ENCODE peak calls at places on chromosomes 1 and 21, in five cellular contexts. X, G, Y, D and U are unnamed samples.

GRCh38 chr1:205263580-205264190 is 35.9 kb downstream of the TMCC2 start:
- DNase-seq in X (no peak), G (no peak), Y (no peak), D (no peak), U (peak; percentile 84)

GRCh38 chr1:202018226-202018475 is 7.8 kb downstream of the ELF3 start:
- DNase-seq in X (no peak), G (no peak), Y (no peak), D (no peak), U (no peak)

GRCh38 chr1:100780826-100781225 is 61.3 kb downstream of the VCAM1 start:
- DNase-seq in X (no peak), G (no peak), Y (no peak), D (no peak), U (no peak)

GRCh38 chr21:44949161-44950015 is 9.6 kb downstream of the SLX9 start:
- DNase-seq in X (peak; percentile 94), G (peak; percentile 87), Y (peak; percentile 90), D (peak; percentile 94), U (peak; percentile 98)

GRCh38 chr1:10667815-10668214 is 128.6 kb downstream of the CASZ1 start:
- DNase-seq in X (no peak), G (no peak), Y (no peak), D (peak; percentile 48), U (no peak)

GRCh38 chr21:34276711-34277425 is 86.9 kb upstream of the KCNE2 start:
- DNase-seq in X (no peak), G (no peak), Y (no peak), D (no peak), U (no peak)

GRCh38 chr1:239555350-239555749 is 169.0 kb downstream of the CHRM3 start:
- DNase-seq in X (peak; percentile 26), G (no peak), Y (no peak), D (peak; percentile 60), U (no peak)

GRCh38 chr1:224082146-224082545 is 31.8 kb upstream of the FBXO28 start:
- DNase-seq in X (no peak), G (no peak), Y (no peak), D (peak; percentile 36), U (no peak)

GRCh38 chr1:47580451-47580980 is 142.7 kb downstream of the FOXD2 start:
- DNase-seq in X (no peak), G (peak; percentile 29), Y (no peak), D (no peak), U (no peak)

GRCh38 chr1:202135221-202135721 is 9.3 kb downstream of the ARL8A start:
- DNase-seq in X (peak; percentile 69), G (peak; percentile 68), Y (peak; percentile 60), D (peak; percentile 89), U (peak; percentile 98)

GRCh38 chr1:10724948-10725852 is 71.2 kb downstream of the CASZ1 start:
- DNase-seq in X (no peak), G (peak; percentile 53), Y (peak; percentile 80), D (no peak), U (peak; percentile 91)

GRCh38 chr1:48761411-48761810 is 15.3 kb downstream of the BEND5 start:
- DNase-seq in X (no peak), G (no peak), Y (no peak), D (no peak), U (no peak)

GRCh38 chr1:52554756-52555155 is 1.9 kb upstream of the TUT4 start:
- DNase-seq in X (no peak), G (no peak), Y (no peak), D (peak; percentile 30), U (no peak)

GRCh38 chr1:98794196-98794886 is 132.8 kb downstream of the SNX7 start:
- DNase-seq in X (peak; percentile 42), G (peak; percentile 41), Y (no peak), D (peak; percentile 78), U (peak; percentile 46)

GRCh38 chr1:56908619-56909340 is 54.2 kb downstream of the C8A start:
- DNase-seq in X (no peak), G (no peak), Y (no peak), D (no peak), U (no peak)

GRCh38 chr1:179226749-179227148 is 2.7 kb downstream of the ABL2 start:
- DNase-seq in X (no peak), G (no peak), Y (no peak), D (no peak), U (no peak)

GRCh38 chr1:30715216-30715615 is 8.2 kb downstream of the MATN1 start:
- DNase-seq in X (no peak), G (no peak), Y (no peak), D (peak; percentile 51), U (peak; percentile 46)

GRCh38 chr1:43348809-43349593 is 9.8 kb upstream of the CDC20 start:
- DNase-seq in X (peak; percentile 97), G (peak; percentile 83), Y (peak; percentile 94), D (peak; percentile 96), U (peak; percentile 91)

GRCh38 chr1:223076382-223076781 is 66.7 kb downstream of the TLR5 start:
- DNase-seq in X (no peak), G (no peak), Y (no peak), D (no peak), U (peak; percentile 53)

DNA sequence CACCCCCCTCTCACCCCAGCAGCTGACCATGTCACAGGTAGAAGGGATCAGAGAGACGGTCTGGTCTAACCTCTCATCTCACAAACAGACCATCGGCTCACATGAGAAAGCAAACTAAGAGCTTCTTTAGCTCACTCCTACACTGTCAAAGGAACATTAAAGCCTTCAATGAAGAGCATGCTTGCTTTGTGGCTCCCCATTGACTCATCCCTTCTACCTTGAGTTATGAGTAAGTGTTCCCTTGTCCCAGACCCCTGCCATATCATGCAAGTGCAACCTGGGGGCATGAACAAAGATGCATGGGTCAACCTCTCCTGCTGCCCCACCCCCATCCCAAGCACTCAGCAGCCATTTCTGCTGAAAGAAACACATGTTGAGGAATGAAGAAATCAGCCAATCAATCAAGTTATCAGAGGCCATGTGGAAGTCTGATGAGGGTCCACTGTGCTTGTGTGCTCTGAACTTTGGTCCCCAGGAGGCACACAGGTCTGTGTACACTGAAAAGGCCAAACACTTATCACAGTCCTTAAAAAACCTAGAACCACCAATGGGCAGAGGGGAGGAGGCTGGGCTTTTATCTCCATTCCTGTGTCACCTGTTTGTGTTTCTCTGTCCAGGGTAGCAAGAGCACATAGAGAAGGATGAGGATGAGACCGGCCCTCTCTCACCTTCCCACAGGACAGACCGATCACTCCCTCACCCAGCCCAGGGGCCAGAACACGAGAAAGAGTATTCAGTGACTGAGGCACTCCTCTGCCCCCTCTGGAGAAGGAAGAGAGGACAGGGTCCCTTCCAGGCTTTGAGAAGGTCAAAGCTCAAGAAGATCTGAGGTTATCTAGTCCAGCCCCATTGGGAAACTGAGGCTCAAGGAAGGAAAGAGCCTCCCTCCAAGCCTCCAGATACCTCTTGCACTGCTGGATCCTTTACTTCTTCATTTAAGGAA is 9.5 kb downstream of the ETNK2 start:
- DNase-seq in X (no peak), G (no peak), Y (no peak), D (no peak), U (peak; percentile 35)
- TF ChIP-seq CTCF in X (no peak), G (no peak), Y (no peak), D (peak; percentile 22), U (no peak)

GRCh38 chr1:59499273-59499955 is 202.5 kb downstream of the FGGY start:
- DNase-seq in X (no peak), G (no peak), Y (no peak), D (no peak), U (no peak)
- TF ChIP-seq CTCF in X (no peak), G (no peak), Y (no peak), D (no peak), U (no peak)

GRCh38 chr1:6584126-6585080 is 4.6 kb downstream of the ZBTB48 start:
- DNase-seq in X (no peak), G (no peak), Y (no peak), D (peak; percentile 69), U (peak; percentile 92)
- TF ChIP-seq CTCF in X (no peak), G (peak; percentile 67), Y (no peak), D (peak; percentile 20), U (no peak)

GRCh38 chr1:23529146-23530088 is 1.6 kb downstream of the E2F2 start:
- DNase-seq in X (no peak), G (no peak), Y (no peak), D (no peak), U (no peak)

GRCh38 chr1:23530089-23530749 is 814 bp downstream of the E2F2 start:
- DNase-seq in X (no peak), G (no peak), Y (no peak), D (no peak), U (peak; percentile 71)

GRCh38 chr1:23531695-23532094 is 662 bp upstream of the E2F2 start:
- DNase-seq in X (no peak), G (no peak), Y (no peak), D (no peak), U (no peak)

GRCh38 chr1:23533288-23534130 is 2.5 kb upstream of the E2F2 start:
- DNase-seq in X (no peak), G (no peak), Y (no peak), D (no peak), U (no peak)

DNA sequence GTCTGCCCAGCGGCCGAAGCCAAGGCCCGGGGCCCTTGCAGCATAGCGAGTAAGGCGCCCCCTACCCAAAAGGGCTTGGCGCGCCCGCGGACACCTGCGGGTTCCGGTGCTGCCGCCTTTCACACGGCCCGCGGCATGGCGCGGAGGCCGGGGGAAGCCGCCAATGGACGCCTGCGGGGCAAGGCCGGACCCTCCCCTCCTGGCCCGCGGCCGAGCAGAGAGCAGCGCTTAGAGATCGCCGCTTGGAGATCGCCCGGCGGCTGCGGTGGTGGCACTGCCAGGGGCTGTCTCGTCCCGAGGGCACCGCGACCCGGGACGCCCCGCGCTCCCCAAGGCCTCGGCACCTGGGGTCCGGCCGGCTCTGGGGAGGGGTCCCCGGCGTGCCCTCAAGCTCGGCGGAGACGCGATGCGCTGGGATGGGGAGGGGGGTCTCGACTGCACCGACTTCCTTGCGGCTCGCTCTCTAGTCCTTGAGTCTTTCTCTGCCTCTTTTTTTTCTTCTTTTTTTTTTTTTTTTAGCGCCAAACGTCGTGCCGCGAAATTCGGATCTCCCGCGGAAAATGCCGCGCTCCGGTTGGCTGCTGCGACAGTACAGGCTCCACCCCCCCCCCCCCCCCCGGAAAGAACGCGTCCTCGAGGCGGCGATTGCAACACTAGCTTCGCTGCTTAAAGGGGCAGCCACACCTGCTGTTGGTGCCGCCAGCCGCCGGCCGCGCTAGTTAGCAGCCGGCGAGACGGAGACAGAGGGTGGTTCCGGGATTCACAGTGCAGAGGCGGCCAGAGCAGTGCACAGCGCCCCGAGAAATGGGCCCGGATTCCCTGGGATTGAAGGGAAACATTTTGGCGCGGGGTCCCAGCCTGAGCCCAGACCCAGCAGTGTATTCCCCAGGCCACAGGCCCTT is at the start of gene E2F2:
- DNase-seq in X (peak; percentile 77), G (peak; percentile 79), Y (peak; percentile 90), D (peak; percentile 94), U (peak; percentile 98)
- TF ChIP-seq CTCF in X (no peak), G (no peak), Y (peak; percentile 31), D (no peak), U (peak; percentile 6)